ENCODE peak calls at places on chromosomes 5 and 9, in eight cellular contexts. T is astrocyte of the spinal cord, Q is Caco-2, J is osteocyte, N is upper lobe of right lung, I is A549, X is AG04449, A is GM06990. L is an unnamed sample.

GRCh38 chr5:127080001-127080478 is 6.7 kb upstream of the C5orf63 start:
- DNase-seq in T (no peak), Q (peak), J (no peak), N (no peak), I (no peak), X (no peak), A (no peak), L (no peak)

GRCh38 chr9:35795701-35796100 is 4.3 kb downstream of the NPR2 start:
- DNase-seq in T (no peak), Q (no peak), J (no peak), N (no peak), I (no peak), X (no peak), A (no peak), L (no peak)

GRCh38 chr5:14267166-14267838 is 124.2 kb downstream of the TRIO start:
- DNase-seq in T (no peak), Q (no peak), J (no peak), N (no peak), I (no peak), X (no peak), A (no peak), L (no peak)

GRCh38 chr5:156694556-156694955 is 155.5 kb upstream of the PPP1R2B start:
- DNase-seq in T (no peak), Q (no peak), J (no peak), N (no peak), I (no peak), X (no peak), A (no peak), L (no peak)

GRCh38 chr9:28699632-28700031 is 1126.4 kb upstream of the C9orf72 start:
- DNase-seq in T (no peak), Q (no peak), J (no peak), N (no peak), I (no peak), X (no peak), A (no peak), L (no peak)

GRCh38 chr9:120729796-120730195 is 15.5 kb upstream of the MEGF9 start:
- DNase-seq in T (no peak), Q (no peak), J (no peak), N (no peak), I (no peak), X (no peak), A (no peak), L (no peak)

GRCh38 chr9:6272229-6272597 is 56.0 kb upstream of the TPD52L3 start:
- DNase-seq in T (peak), Q (no peak), J (no peak), N (no peak), I (no peak), X (peak), A (no peak), L (no peak)

GRCh38 chr9:11064853-11065252 is 452.1 kb upstream of the PTPRD start:
- DNase-seq in T (no peak), Q (peak), J (no peak), N (no peak), I (no peak), X (no peak), A (no peak), L (no peak)

GRCh38 chr5:5432020-5432707 is 9.7 kb downstream of the ICE1 start:
- DNase-seq in T (peak), Q (no peak), J (no peak), N (no peak), I (no peak), X (no peak), A (no peak), L (no peak)

GRCh38 chr5:54997081-54997480 is 11.7 kb upstream of the ESM1 start:
- DNase-seq in T (no peak), Q (no peak), J (no peak), N (no peak), I (no peak), X (no peak), A (no peak), L (no peak)

GRCh38 chr9:113913426-113914195 is 37.5 kb downstream of the ZNF618 start:
- DNase-seq in T (peak), Q (no peak), J (peak), N (no peak), I (no peak), X (no peak), A (no peak), L (no peak)

GRCh38 chr9:86079421-86080111 is 19.8 kb downstream of the GOLM1 start:
- DNase-seq in T (no peak), Q (no peak), J (no peak), N (no peak), I (no peak), X (no peak), A (no peak), L (no peak)

GRCh38 chr5:116573617-116574431 is 799 bp downstream of the SEMA6A start:
- DNase-seq in T (peak), Q (peak), J (no peak), N (peak), I (peak), X (no peak), A (peak), L (peak)

GRCh38 chr9:33255006-33255405 is 9.5 kb downstream of the BAG1 start:
- DNase-seq in T (no peak), Q (no peak), J (no peak), N (no peak), I (no peak), X (no peak), A (no peak), L (no peak)

GRCh38 chr5:134131165-134131564 is 16.7 kb downstream of the TCF7 start:
- DNase-seq in T (no peak), Q (no peak), J (no peak), N (peak), I (no peak), X (no peak), A (no peak), L (no peak)

GRCh38 chr5:112366987-112367386 is 52.1 kb downstream of the EPB41L4A start:
- DNase-seq in T (no peak), Q (no peak), J (no peak), N (no peak), I (peak), X (no peak), A (no peak), L (peak)

GRCh38 chr9:89435315-89435823 is 62.5 kb downstream of the SEMA4D start:
- DNase-seq in T (no peak), Q (peak), J (no peak), N (peak), I (no peak), X (no peak), A (no peak), L (no peak)

GRCh38 chr5:168679515-168679920 is 100.3 kb upstream of the PANK3 start:
- DNase-seq in T (peak), Q (peak), J (peak), N (peak), I (peak), X (peak), A (peak), L (peak)

GRCh38 chr5:54315736-54316135 is 5.4 kb upstream of the ARL15 start:
- DNase-seq in T (no peak), Q (no peak), J (no peak), N (no peak), I (no peak), X (no peak), A (no peak), L (no peak)

GRCh38 chr5:27403248-27403882 is 365.0 kb upstream of the CDH9 start:
- DNase-seq in T (peak), Q (no peak), J (no peak), N (no peak), I (peak), X (no peak), A (no peak), L (no peak)

GRCh38 chr5:35776757-35777156 is 79.9 kb upstream of the IL7R start:
- DNase-seq in T (no peak), Q (no peak), J (no peak), N (no peak), I (no peak), X (no peak), A (no peak), L (no peak)

GRCh38 chr5:128572546-128573339 is 34.7 kb upstream of the FBN2 start:
- DNase-seq in T (peak), Q (no peak), J (no peak), N (no peak), I (no peak), X (no peak), A (no peak), L (no peak)

GRCh38 chr5:74413403-74414060 is 227.0 kb downstream of the ENC1 start:
- DNase-seq in T (no peak), Q (no peak), J (no peak), N (no peak), I (no peak), X (no peak), A (no peak), L (no peak)

GRCh38 chr9:28001096-28001495 is 427.8 kb upstream of the C9orf72 start:
- DNase-seq in T (no peak), Q (no peak), J (no peak), N (no peak), I (no peak), X (no peak), A (no peak), L (no peak)

GRCh38 chr9:16184964-16185646 is 632.3 kb downstream of the CCDC171 start:
- DNase-seq in T (no peak), Q (no peak), J (no peak), N (no peak), I (no peak), X (no peak), A (peak), L (no peak)

GRCh38 chr5:139401546-139401945 is 2.3 kb downstream of the SPATA24 start:
- DNase-seq in T (no peak), Q (no peak), J (no peak), N (no peak), I (no peak), X (no peak), A (no peak), L (no peak)

GRCh38 chr9:111955048-111955447 is 58.4 kb downstream of the UGCG start:
- DNase-seq in T (no peak), Q (no peak), J (no peak), N (no peak), I (no peak), X (no peak), A (no peak), L (no peak)

GRCh38 chr5:28468121-28468520 is 1429.7 kb upstream of the CDH9 start:
- DNase-seq in T (no peak), Q (no peak), J (no peak), N (no peak), I (no peak), X (no peak), A (no peak), L (no peak)

GRCh38 chr9:107809859-107810492 is 320.4 kb upstream of the KLF4 start:
- DNase-seq in T (peak), Q (no peak), J (no peak), N (no peak), I (no peak), X (no peak), A (no peak), L (no peak)

GRCh38 chr9:113139225-113139829 is 11.5 kb upstream of the SLC31A2 start:
- DNase-seq in T (no peak), Q (no peak), J (no peak), N (no peak), I (no peak), X (no peak), A (no peak), L (no peak)

DNA sequence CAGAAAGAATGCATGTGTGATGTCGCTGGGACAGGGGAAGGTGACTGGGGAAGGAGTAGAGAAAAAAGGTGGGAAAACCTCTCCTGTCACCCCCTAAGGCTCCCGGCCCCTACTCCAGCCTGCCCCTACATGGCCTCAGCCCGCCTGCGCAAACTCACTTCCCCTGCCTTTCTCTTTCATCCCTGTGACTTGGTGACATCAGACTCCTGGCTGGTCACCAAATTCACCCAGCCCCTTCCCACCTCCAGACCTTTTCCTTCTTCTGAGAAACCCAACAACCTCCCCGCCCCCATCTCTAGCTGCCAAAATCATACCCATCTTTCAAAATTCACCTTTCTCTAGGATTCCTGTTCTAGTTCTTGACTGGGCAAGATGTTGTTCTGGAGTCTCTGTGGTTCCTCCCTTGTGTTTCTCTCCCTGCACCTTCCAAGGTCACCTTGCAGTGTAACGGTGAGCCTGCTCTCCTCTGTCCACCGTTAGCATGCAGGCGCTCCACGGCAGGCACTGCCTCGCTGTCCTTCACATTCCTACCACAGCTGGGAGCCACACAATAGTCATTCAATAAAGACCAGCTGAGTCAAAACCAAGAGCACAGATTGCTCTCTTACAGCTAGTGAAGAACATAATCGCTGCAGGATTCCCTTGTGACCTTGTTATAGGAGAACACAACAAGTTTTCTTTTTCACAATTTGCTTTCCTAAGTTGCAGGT is 134.5 kb downstream of the FANCC start:
- DNase-seq in T (peak), Q (no peak), J (no peak), N (no peak), I (no peak), X (no peak), A (no peak), L (no peak)
- TF ChIP-seq CTCF in T (peak), Q (no peak), J (peak), N (no peak), I (no peak), X (peak), A (no peak), L (no peak)

GRCh38 chr5:141356950-141357349 is 2.1 kb downstream of the PCDHGA4 start:
- DNase-seq in T (no peak), Q (no peak), J (no peak), N (no peak), I (no peak), X (no peak), A (no peak), L (no peak)

GRCh38 chr5:141362719-141363118 is 1.2 kb upstream of the PCDHGA5 start:
- DNase-seq in T (no peak), Q (no peak), J (no peak), N (no peak), I (no peak), X (no peak), A (no peak), L (no peak)

GRCh38 chr5:141356133-141356532 is 1.3 kb downstream of the PCDHGA4 start:
- DNase-seq in T (no peak), Q (no peak), J (no peak), N (no peak), I (no peak), X (no peak), A (no peak), L (no peak)

GRCh38 chr5:141360685-141361084 is 891 bp downstream of the PCDHGB2 start:
- DNase-seq in T (no peak), Q (no peak), J (no peak), N (no peak), I (no peak), X (no peak), A (no peak), L (no peak)

GRCh38 chr5:141359790-141360426 is at the start of gene PCDHGB2:
- DNase-seq in T (peak), Q (no peak), J (no peak), N (no peak), I (no peak), X (no peak), A (peak), L (peak)
- TF ChIP-seq CTCF in T (peak), Q (peak), J (peak), N (peak), I (no peak), X (peak), A (peak), L (peak)

GRCh38 chr9:135615666-135616620 is 23.4 kb downstream of the GLT6D1 start:
- DNase-seq in T (no peak), Q (no peak), J (peak), N (no peak), I (no peak), X (no peak), A (no peak), L (no peak)
- TF ChIP-seq CTCF in T (no peak), Q (peak), J (no peak), N (no peak), I (peak), X (no peak), A (peak), L (no peak)

GRCh38 chr9:137136261-137136925 is 2.6 kb upstream of the GRIN1 start:
- DNase-seq in T (no peak), Q (no peak), J (peak), N (peak), I (no peak), X (no peak), A (peak), L (no peak)

GRCh38 chr9:137138701-137139467 is at the start of gene GRIN1:
- DNase-seq in T (no peak), Q (no peak), J (peak), N (peak), I (no peak), X (no peak), A (no peak), L (no peak)

GRCh38 chr9:137139468-137140150 is 655 bp downstream of the GRIN1 start:
- DNase-seq in T (no peak), Q (no peak), J (peak), N (peak), I (no peak), X (no peak), A (peak), L (no peak)

GRCh38 chr9:137136926-137137607 is 1.9 kb upstream of the GRIN1 start:
- DNase-seq in T (no peak), Q (no peak), J (no peak), N (peak), I (no peak), X (no peak), A (no peak), L (no peak)

GRCh38 chr9:137138058-137138697 is 776 bp upstream of the GRIN1 start:
- DNase-seq in T (no peak), Q (no peak), J (no peak), N (peak), I (no peak), X (no peak), A (no peak), L (no peak)
- TF ChIP-seq CTCF in T (no peak), Q (no peak), J (no peak), N (no peak), I (no peak), X (no peak), A (no peak), L (no peak)

DNA sequence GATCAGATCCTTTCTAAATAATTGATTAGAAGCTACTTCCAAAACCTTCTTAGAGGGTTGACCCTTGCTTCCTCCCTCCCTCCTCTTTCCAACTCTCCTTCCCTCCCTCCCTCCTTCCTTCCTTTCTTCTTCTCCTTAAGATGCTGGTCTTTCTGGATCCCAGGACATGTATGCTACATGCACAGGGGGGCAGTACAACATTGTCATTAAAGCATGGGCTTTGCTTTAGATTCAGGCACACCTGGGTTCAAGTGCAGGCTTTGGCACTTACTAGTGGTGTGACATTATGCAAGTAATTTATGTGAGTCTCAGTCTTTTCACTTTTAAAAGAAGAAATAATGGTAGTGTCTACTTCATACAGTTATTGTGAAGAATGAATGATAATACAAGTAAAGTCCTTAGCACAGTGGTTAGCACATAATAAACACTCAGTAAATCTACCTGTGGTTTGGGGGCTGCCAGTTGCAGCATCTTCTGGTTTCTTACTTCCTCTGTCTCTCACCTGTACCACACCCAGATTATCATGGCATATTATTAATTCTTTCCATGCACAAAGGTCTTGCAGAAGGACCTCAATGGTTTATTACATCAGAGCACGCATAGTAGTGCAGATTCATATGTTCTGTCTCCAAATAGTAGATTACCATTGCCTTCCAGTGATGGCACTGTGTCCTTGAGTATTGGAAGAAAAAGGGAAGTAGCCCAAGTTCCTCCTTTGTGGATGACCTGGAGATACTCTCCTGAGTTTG is 154.1 kb downstream of the ARHGAP26 start:
- DNase-seq in T (peak), Q (no peak), J (no peak), N (no peak), I (peak), X (no peak), A (no peak), L (peak)
- TF ChIP-seq CTCF in T (peak), Q (no peak), J (peak), N (peak), I (peak), X (peak), A (peak), L (peak)